ENCODE peak calls at places on chromosomes 12 and 14, in six cellular contexts. One of them, this sample, is unnamed.

GRCh38 chr12:131221946-131222249 is 268.2 kb downstream of the ADGRD1 start:
- DNase-seq in CD14-positive monocyte: no peak
- DNase-seq in OCI-LY7: no peak
- DNase-seq in CD8-positive, alpha-beta T cell: no peak
- DNase-seq in bronchial epithelial cell: no peak
- DNase-seq in pancreas: no peak
- DNase-seq in this sample: no peak

GRCh38 chr12:105968025-105968424 is 170.7 kb downstream of the NUAK1 start:
- DNase-seq in CD14-positive monocyte: no peak
- DNase-seq in OCI-LY7: no peak
- DNase-seq in CD8-positive, alpha-beta T cell: no peak
- DNase-seq in bronchial epithelial cell: no peak
- DNase-seq in pancreas: no peak
- DNase-seq in this sample: no peak

GRCh38 chr14:65170768-65171251 is 68.5 kb upstream of the MAX start:
- DNase-seq in CD14-positive monocyte: no peak
- DNase-seq in OCI-LY7: peak
- DNase-seq in CD8-positive, alpha-beta T cell: peak
- DNase-seq in bronchial epithelial cell: peak
- DNase-seq in pancreas: no peak
- DNase-seq in this sample: peak

GRCh38 chr12:112946236-112947000 is 8.1 kb downstream of the OAS3 start:
- DNase-seq in CD14-positive monocyte: no peak
- DNase-seq in OCI-LY7: no peak
- DNase-seq in CD8-positive, alpha-beta T cell: no peak
- DNase-seq in bronchial epithelial cell: no peak
- DNase-seq in pancreas: no peak
- DNase-seq in this sample: no peak

GRCh38 chr12:1593232-1594044 is 943 bp downstream of the FBXL14 start:
- DNase-seq in CD14-positive monocyte: no peak
- DNase-seq in OCI-LY7: peak
- DNase-seq in CD8-positive, alpha-beta T cell: peak
- DNase-seq in bronchial epithelial cell: peak
- DNase-seq in pancreas: peak
- DNase-seq in this sample: no peak

GRCh38 chr14:91215381-91215780 is 29.1 kb downstream of the GPR68 start:
- DNase-seq in CD14-positive monocyte: no peak
- DNase-seq in OCI-LY7: no peak
- DNase-seq in CD8-positive, alpha-beta T cell: no peak
- DNase-seq in bronchial epithelial cell: no peak
- DNase-seq in pancreas: no peak
- DNase-seq in this sample: no peak

GRCh38 chr14:29529418-29529817 is 398.2 kb downstream of the PRKD1 start:
- DNase-seq in CD14-positive monocyte: no peak
- DNase-seq in OCI-LY7: no peak
- DNase-seq in CD8-positive, alpha-beta T cell: no peak
- DNase-seq in bronchial epithelial cell: no peak
- DNase-seq in pancreas: no peak
- DNase-seq in this sample: no peak

GRCh38 chr12:106170285-106170684 is 31.5 kb upstream of the NUAK1 start:
- DNase-seq in CD14-positive monocyte: no peak
- DNase-seq in OCI-LY7: no peak
- DNase-seq in CD8-positive, alpha-beta T cell: no peak
- DNase-seq in bronchial epithelial cell: peak
- DNase-seq in pancreas: no peak
- DNase-seq in this sample: no peak

GRCh38 chr14:105294142-105294597 is 6.6 kb downstream of the BRF1 start:
- DNase-seq in CD14-positive monocyte: no peak
- DNase-seq in OCI-LY7: peak
- DNase-seq in CD8-positive, alpha-beta T cell: peak
- DNase-seq in bronchial epithelial cell: no peak
- DNase-seq in pancreas: no peak
- DNase-seq in this sample: peak

GRCh38 chr12:44842669-44843068 is 33.4 kb downstream of the NELL2 start:
- DNase-seq in CD14-positive monocyte: no peak
- DNase-seq in OCI-LY7: no peak
- DNase-seq in CD8-positive, alpha-beta T cell: no peak
- DNase-seq in bronchial epithelial cell: no peak
- DNase-seq in pancreas: no peak
- DNase-seq in this sample: no peak

GRCh38 chr12:58888131-58888783 is 32.0 kb downstream of the LRIG3 start:
- DNase-seq in CD14-positive monocyte: no peak
- DNase-seq in OCI-LY7: no peak
- DNase-seq in CD8-positive, alpha-beta T cell: no peak
- DNase-seq in bronchial epithelial cell: peak
- DNase-seq in pancreas: peak
- DNase-seq in this sample: no peak

GRCh38 chr14:70601162-70601561 is 707 bp upstream of the MED6 start:
- DNase-seq in CD14-positive monocyte: no peak
- DNase-seq in OCI-LY7: no peak
- DNase-seq in CD8-positive, alpha-beta T cell: no peak
- DNase-seq in bronchial epithelial cell: peak
- DNase-seq in pancreas: no peak
- DNase-seq in this sample: no peak

GRCh38 chr12:49985981-49986380 is 13.2 kb downstream of the AQP6 start:
- DNase-seq in CD14-positive monocyte: no peak
- DNase-seq in OCI-LY7: no peak
- DNase-seq in CD8-positive, alpha-beta T cell: no peak
- DNase-seq in bronchial epithelial cell: peak
- DNase-seq in pancreas: no peak
- DNase-seq in this sample: no peak

GRCh38 chr12:6323340-6323994 is 13.0 kb downstream of the PLEKHG6 start:
- DNase-seq in CD14-positive monocyte: peak
- DNase-seq in OCI-LY7: peak
- DNase-seq in CD8-positive, alpha-beta T cell: peak
- DNase-seq in bronchial epithelial cell: peak
- DNase-seq in pancreas: peak
- DNase-seq in this sample: no peak

GRCh38 chr14:88625671-88626070 is 62.8 kb downstream of the ZC3H14 start:
- DNase-seq in CD14-positive monocyte: no peak
- DNase-seq in OCI-LY7: no peak
- DNase-seq in CD8-positive, alpha-beta T cell: no peak
- DNase-seq in bronchial epithelial cell: no peak
- DNase-seq in pancreas: no peak
- DNase-seq in this sample: no peak

GRCh38 chr14:105879867-105880561 is 353.6 kb downstream of the TMEM121 start:
- DNase-seq in CD14-positive monocyte: peak
- DNase-seq in OCI-LY7: no peak
- DNase-seq in CD8-positive, alpha-beta T cell: peak
- DNase-seq in bronchial epithelial cell: no peak
- DNase-seq in pancreas: no peak
- DNase-seq in this sample: no peak

GRCh38 chr14:74595006-74595735 is 16.9 kb downstream of the LTBP2 start:
- DNase-seq in CD14-positive monocyte: no peak
- DNase-seq in OCI-LY7: no peak
- DNase-seq in CD8-positive, alpha-beta T cell: no peak
- DNase-seq in bronchial epithelial cell: no peak
- DNase-seq in pancreas: no peak
- DNase-seq in this sample: no peak

GRCh38 chr14:31229638-31230229 is 22.1 kb upstream of the HECTD1 start:
- DNase-seq in CD14-positive monocyte: peak
- DNase-seq in OCI-LY7: no peak
- DNase-seq in CD8-positive, alpha-beta T cell: no peak
- DNase-seq in bronchial epithelial cell: peak
- DNase-seq in pancreas: peak
- DNase-seq in this sample: no peak

GRCh38 chr12:88416786-88417185 is 163.5 kb downstream of the KITLG start:
- DNase-seq in CD14-positive monocyte: no peak
- DNase-seq in OCI-LY7: no peak
- DNase-seq in CD8-positive, alpha-beta T cell: no peak
- DNase-seq in bronchial epithelial cell: no peak
- DNase-seq in pancreas: no peak
- DNase-seq in this sample: no peak

GRCh38 chr14:98018626-98019025 is 1221.4 kb downstream of the VRK1 start:
- DNase-seq in CD14-positive monocyte: no peak
- DNase-seq in OCI-LY7: no peak
- DNase-seq in CD8-positive, alpha-beta T cell: no peak
- DNase-seq in bronchial epithelial cell: no peak
- DNase-seq in pancreas: no peak
- DNase-seq in this sample: no peak

GRCh38 chr12:32561931-32562341 is 117.2 kb upstream of the DNM1L start:
- DNase-seq in CD14-positive monocyte: no peak
- DNase-seq in OCI-LY7: no peak
- DNase-seq in CD8-positive, alpha-beta T cell: no peak
- DNase-seq in bronchial epithelial cell: no peak
- DNase-seq in pancreas: no peak
- DNase-seq in this sample: no peak

GRCh38 chr12:26080911-26081310 is 43.9 kb downstream of the BHLHE41 start:
- DNase-seq in CD14-positive monocyte: no peak
- DNase-seq in OCI-LY7: no peak
- DNase-seq in CD8-positive, alpha-beta T cell: no peak
- DNase-seq in bronchial epithelial cell: no peak
- DNase-seq in pancreas: no peak
- DNase-seq in this sample: no peak

GRCh38 chr12:76341436-76342030 is 6.7 kb downstream of the BBS10 start:
- DNase-seq in CD14-positive monocyte: no peak
- DNase-seq in OCI-LY7: no peak
- DNase-seq in CD8-positive, alpha-beta T cell: no peak
- DNase-seq in bronchial epithelial cell: peak
- DNase-seq in pancreas: no peak
- DNase-seq in this sample: no peak

GRCh38 chr12:89893972-89894706 is 185.5 kb upstream of the ATP2B1 start:
- DNase-seq in CD14-positive monocyte: no peak
- DNase-seq in OCI-LY7: no peak
- DNase-seq in CD8-positive, alpha-beta T cell: no peak
- DNase-seq in bronchial epithelial cell: peak
- DNase-seq in pancreas: no peak
- DNase-seq in this sample: no peak

GRCh38 chr14:106141242-106142220 is 615.1 kb downstream of the TMEM121 start:
- DNase-seq in CD14-positive monocyte: no peak
- DNase-seq in OCI-LY7: no peak
- DNase-seq in CD8-positive, alpha-beta T cell: no peak
- DNase-seq in bronchial epithelial cell: no peak
- DNase-seq in pancreas: no peak
- DNase-seq in this sample: no peak

GRCh38 chr12:60921541-60921940 is 1325.7 kb downstream of the SLC16A7 start:
- DNase-seq in CD14-positive monocyte: no peak
- DNase-seq in OCI-LY7: no peak
- DNase-seq in CD8-positive, alpha-beta T cell: no peak
- DNase-seq in bronchial epithelial cell: no peak
- DNase-seq in pancreas: no peak
- DNase-seq in this sample: no peak

GRCh38 chr12:105922670-105923102 is 216.1 kb downstream of the NUAK1 start:
- DNase-seq in CD14-positive monocyte: no peak
- DNase-seq in OCI-LY7: no peak
- DNase-seq in CD8-positive, alpha-beta T cell: no peak
- DNase-seq in bronchial epithelial cell: peak
- DNase-seq in pancreas: no peak
- DNase-seq in this sample: no peak

GRCh38 chr14:61608245-61609142 is 86.8 kb upstream of the HIF1A start:
- DNase-seq in CD14-positive monocyte: no peak
- DNase-seq in OCI-LY7: no peak
- DNase-seq in CD8-positive, alpha-beta T cell: no peak
- DNase-seq in bronchial epithelial cell: no peak
- DNase-seq in pancreas: no peak
- DNase-seq in this sample: no peak

DNA sequence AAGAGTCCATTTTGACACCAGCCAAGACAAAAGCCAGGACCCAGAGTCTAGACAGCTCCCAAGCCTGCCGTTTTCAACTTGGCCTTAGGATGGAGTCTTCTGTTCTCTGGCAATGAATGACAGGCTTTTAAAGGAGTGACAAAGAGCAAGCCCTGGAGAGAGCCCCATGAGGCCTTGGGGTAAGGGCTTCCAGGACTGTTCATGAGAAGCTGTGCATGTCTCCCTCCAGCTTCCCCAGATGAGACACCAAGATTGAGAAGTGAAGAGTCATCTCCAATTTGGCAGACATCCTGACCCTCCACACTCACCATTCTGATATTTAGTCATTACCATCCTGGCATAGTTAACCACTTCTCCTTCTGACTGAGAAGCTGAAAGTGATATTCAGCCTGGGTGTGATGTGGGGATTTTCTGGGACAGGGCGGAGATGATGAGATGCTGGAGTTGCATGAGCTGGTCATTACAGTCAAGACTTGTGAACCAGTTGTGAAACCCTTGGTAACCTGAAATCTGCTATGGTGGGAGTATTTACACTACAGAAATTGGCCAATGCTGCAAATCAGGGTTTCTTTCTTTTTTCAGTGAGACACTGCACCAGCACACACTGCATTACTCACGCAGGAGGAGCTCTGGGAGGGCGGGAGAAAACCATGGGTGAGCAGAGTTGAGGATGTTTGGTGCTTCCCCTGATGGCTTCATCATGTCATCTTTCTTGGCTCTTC is 77.8 kb downstream of the VCPKMT start:
- DNase-seq in CD14-positive monocyte: peak
- DNase-seq in OCI-LY7: no peak
- DNase-seq in CD8-positive, alpha-beta T cell: no peak
- DNase-seq in bronchial epithelial cell: peak
- DNase-seq in pancreas: no peak
- DNase-seq in this sample: no peak
- TF ChIP-seq CTCF in CD14-positive monocyte: peak
- TF ChIP-seq CTCF in OCI-LY7: no peak
- TF ChIP-seq CTCF in CD8-positive, alpha-beta T cell: no peak
- TF ChIP-seq CTCF in bronchial epithelial cell: no peak
- TF ChIP-seq CTCF in pancreas: no peak
- TF ChIP-seq CTCF in this sample: no peak

DNA sequence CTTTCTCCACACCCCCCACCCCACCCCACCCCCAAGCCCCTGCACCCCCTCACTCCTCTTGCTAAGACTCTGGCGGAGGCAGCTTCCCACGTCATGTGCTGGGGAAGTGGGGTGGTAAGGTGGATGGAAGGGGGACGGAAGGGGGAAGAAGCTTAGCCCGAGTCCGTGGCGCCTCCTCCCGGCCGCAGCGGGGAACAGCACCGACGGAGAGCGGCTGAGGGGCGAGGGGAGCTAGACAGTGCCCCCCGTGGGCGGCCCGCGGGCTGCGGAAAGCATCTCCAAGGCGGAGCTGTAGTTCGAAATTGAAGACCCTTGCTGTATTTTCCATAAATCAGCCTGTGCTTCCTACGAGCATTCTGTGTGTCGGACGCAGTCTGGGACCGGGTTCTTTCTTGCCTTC is 608 bp upstream of the GRIN2B start:
- DNase-seq in CD14-positive monocyte: no peak
- DNase-seq in OCI-LY7: no peak
- DNase-seq in CD8-positive, alpha-beta T cell: no peak
- DNase-seq in bronchial epithelial cell: no peak
- DNase-seq in pancreas: no peak
- DNase-seq in this sample: no peak
- TF ChIP-seq CTCF in CD14-positive monocyte: peak
- TF ChIP-seq CTCF in OCI-LY7: peak
- TF ChIP-seq CTCF in CD8-positive, alpha-beta T cell: no peak
- TF ChIP-seq CTCF in bronchial epithelial cell: peak
- TF ChIP-seq CTCF in pancreas: no peak
- TF ChIP-seq CTCF in this sample: no peak

GRCh38 chr12:7970475-7971252 is 34.7 kb upstream of the SLC2A3 start:
- DNase-seq in CD14-positive monocyte: peak
- DNase-seq in OCI-LY7: peak
- DNase-seq in CD8-positive, alpha-beta T cell: peak
- DNase-seq in bronchial epithelial cell: peak
- DNase-seq in pancreas: peak
- DNase-seq in this sample: peak
- TF ChIP-seq CTCF in CD14-positive monocyte: peak
- TF ChIP-seq CTCF in OCI-LY7: no peak
- TF ChIP-seq CTCF in CD8-positive, alpha-beta T cell: no peak
- TF ChIP-seq CTCF in bronchial epithelial cell: no peak
- TF ChIP-seq CTCF in pancreas: no peak
- TF ChIP-seq CTCF in this sample: no peak

GRCh38 chr12:8912910-8913309 is 1.4 kb upstream of the PHC1 start:
- DNase-seq in CD14-positive monocyte: no peak
- DNase-seq in OCI-LY7: peak
- DNase-seq in CD8-positive, alpha-beta T cell: no peak
- DNase-seq in bronchial epithelial cell: peak
- DNase-seq in pancreas: peak
- DNase-seq in this sample: no peak
- TF ChIP-seq CTCF in CD14-positive monocyte: no peak
- TF ChIP-seq CTCF in OCI-LY7: peak
- TF ChIP-seq CTCF in CD8-positive, alpha-beta T cell: peak
- TF ChIP-seq CTCF in bronchial epithelial cell: peak
- TF ChIP-seq CTCF in pancreas: no peak
- TF ChIP-seq CTCF in this sample: no peak

GRCh38 chr14:25537846-25538455 is 488.0 kb upstream of the STXBP6 start:
- DNase-seq in CD14-positive monocyte: no peak
- DNase-seq in OCI-LY7: peak
- DNase-seq in CD8-positive, alpha-beta T cell: no peak
- DNase-seq in bronchial epithelial cell: peak
- DNase-seq in pancreas: peak
- DNase-seq in this sample: no peak
- TF ChIP-seq CTCF in CD14-positive monocyte: peak
- TF ChIP-seq CTCF in OCI-LY7: peak
- TF ChIP-seq CTCF in CD8-positive, alpha-beta T cell: no peak
- TF ChIP-seq CTCF in bronchial epithelial cell: peak
- TF ChIP-seq CTCF in pancreas: peak
- TF ChIP-seq CTCF in this sample: no peak